ENCODE peak calls at places on chromosomes 12 and 14, in six cellular contexts. F is naive thymus-derived CD8-positive, alpha-beta T cell; J is psoas muscle; H is SK-N-SH treated with all-trans-retinoic acid at 6 μM for 48 hours; M is thoracic aorta; I is stimulated activated naive CD8-positive, alpha-beta T cell treated with anti-CD3 and anti-CD28 coated beads, Interleukin-15, amount 100 ng/mL, for 72 hours. G is an unnamed sample.

GRCh38 chr14:77028384-77029246 is at the start of gene IRF2BPL:
- ATAC-seq in F (peak), J (peak), H (peak), M (peak), I (peak), G (peak)

GRCh38 chr12:109734219-109735000 is 20.8 kb downstream of the FAM222A start:
- ATAC-seq in F (no peak), J (no peak), H (no peak), M (no peak), I (no peak), G (no peak)

GRCh38 chr12:119444462-119445044 is 110.0 kb downstream of the CCDC60 start:
- ATAC-seq in F (no peak), J (peak), H (peak), M (no peak), I (peak), G (peak)

GRCh38 chr12:108495054-108495453 is 20.0 kb upstream of the FICD start:
- ATAC-seq in F (no peak), J (no peak), H (peak), M (no peak), I (peak), G (no peak)

GRCh38 chr12:50574621-50575348 is 70.0 kb downstream of the DIP2B start:
- ATAC-seq in F (no peak), J (no peak), H (no peak), M (no peak), I (no peak), G (no peak)

GRCh38 chr12:29354954-29355353 is 26.0 kb downstream of the ERGIC2 start:
- ATAC-seq in F (no peak), J (no peak), H (no peak), M (no peak), I (no peak), G (no peak)

GRCh38 chr14:60304509-60304908 is 55.5 kb downstream of the PPM1A start:
- ATAC-seq in F (no peak), J (no peak), H (no peak), M (no peak), I (no peak), G (no peak)

GRCh38 chr14:67940894-67941455 is 121.4 kb downstream of the RAD51B start:
- ATAC-seq in F (no peak), J (peak), H (peak), M (peak), I (no peak), G (no peak)

GRCh38 chr14:63991833-63992232 is 139.0 kb downstream of the SYNE2 start:
- ATAC-seq in F (no peak), J (no peak), H (no peak), M (no peak), I (peak), G (no peak)

GRCh38 chr14:23106747-23107045 is 1.9 kb upstream of the CIROP start:
- ATAC-seq in F (no peak), J (no peak), H (no peak), M (no peak), I (no peak), G (no peak)

G was measured in activated T-helper 17 cell treated with anti-CD3 and anti-CD28 coated beads, Interleukin-2, amount 50 U/mL, for 72 hours.